ENCODE peak calls at places on chromosomes 3 and 15, in seven cellular contexts. One of them, this sample, is unnamed.

GRCh38 chr3:194584866-194585265 is 48.4 kb downstream of the TMEM44 start:
- DNase-seq in HepG2: no peak
- DNase-seq in K562: no peak
- DNase-seq in SK-N-SH: no peak
- DNase-seq in H1: no peak
- DNase-seq in GM12878: no peak
- DNase-seq in HCT116: no peak
- DNase-seq in this sample: no peak

GRCh38 chr3:58434990-58435389 is 1.4 kb upstream of the PDHB start:
- DNase-seq in H1: peak
- DNase-seq in GM12878: no peak
- DNase-seq in HepG2: peak
- DNase-seq in HCT116: no peak
- DNase-seq in K562: no peak
- DNase-seq in SK-N-SH: no peak
- DNase-seq in this sample: no peak

GRCh38 chr15:97691799-97692198 is 268.7 kb upstream of the ARRDC4 start:
- DNase-seq in HepG2: peak
- DNase-seq in SK-N-SH: no peak
- DNase-seq in H1: no peak
- DNase-seq in GM12878: no peak
- DNase-seq in K562: no peak
- DNase-seq in HCT116: peak
- DNase-seq in this sample: no peak

GRCh38 chr3:195065864-195066185 is 205.1 kb downstream of the XXYLT1 start:
- DNase-seq in GM12878: no peak
- DNase-seq in H1: no peak
- DNase-seq in HepG2: no peak
- DNase-seq in SK-N-SH: no peak
- DNase-seq in HCT116: no peak
- DNase-seq in K562: no peak
- DNase-seq in this sample: no peak

GRCh38 chr3:160564205-160564922 is 1.0 kb downstream of the KPNA4 start:
- DNase-seq in H1: no peak
- DNase-seq in HCT116: no peak
- DNase-seq in GM12878: no peak
- DNase-seq in SK-N-SH: no peak
- DNase-seq in HepG2: peak
- DNase-seq in K562: no peak
- DNase-seq in this sample: no peak

GRCh38 chr15:100565591-100565990 is 36.4 kb downstream of the LINS1 start:
- DNase-seq in SK-N-SH: no peak
- DNase-seq in GM12878: no peak
- DNase-seq in HCT116: no peak
- DNase-seq in H1: no peak
- DNase-seq in HepG2: no peak
- DNase-seq in K562: no peak
- DNase-seq in this sample: peak

GRCh38 chr15:34039506-34040123 is 611 bp upstream of the AVEN start:
- DNase-seq in HepG2: no peak
- DNase-seq in H1: no peak
- DNase-seq in SK-N-SH: peak
- DNase-seq in HCT116: no peak
- DNase-seq in K562: no peak
- DNase-seq in GM12878: peak
- DNase-seq in this sample: no peak

GRCh38 chr3:170809021-170809974 is 60.7 kb downstream of the RPL22L1 start:
- DNase-seq in SK-N-SH: peak
- DNase-seq in HepG2: peak
- DNase-seq in K562: peak
- DNase-seq in H1: no peak
- DNase-seq in HCT116: peak
- DNase-seq in GM12878: no peak
- DNase-seq in this sample: peak

GRCh38 chr3:35965908-35966307 is 326.6 kb downstream of the ARPP21 start:
- DNase-seq in K562: no peak
- DNase-seq in SK-N-SH: peak
- DNase-seq in HCT116: no peak
- DNase-seq in GM12878: no peak
- DNase-seq in H1: no peak
- DNase-seq in HepG2: no peak
- DNase-seq in this sample: peak

GRCh38 chr3:141056716-141057115 is 5.6 kb downstream of the SPSB4 start:
- DNase-seq in H1: no peak
- DNase-seq in SK-N-SH: no peak
- DNase-seq in K562: no peak
- DNase-seq in HepG2: no peak
- DNase-seq in GM12878: no peak
- DNase-seq in HCT116: no peak
- DNase-seq in this sample: no peak

GRCh38 chr15:40968290-40969085 is 15.2 kb downstream of the CHAC1 start:
- DNase-seq in SK-N-SH: no peak
- DNase-seq in GM12878: no peak
- DNase-seq in H1: no peak
- DNase-seq in HepG2: no peak
- DNase-seq in K562: no peak
- DNase-seq in HCT116: peak
- DNase-seq in this sample: no peak

GRCh38 chr3:150544040-150544439 is 2.3 kb downstream of the SERP1 start:
- DNase-seq in K562: no peak
- DNase-seq in H1: no peak
- DNase-seq in HepG2: no peak
- DNase-seq in SK-N-SH: no peak
- DNase-seq in GM12878: no peak
- DNase-seq in HCT116: no peak
- DNase-seq in this sample: no peak

GRCh38 chr15:59017459-59017858 is 30.0 kb downstream of the RNF111 start:
- DNase-seq in GM12878: no peak
- DNase-seq in SK-N-SH: no peak
- DNase-seq in K562: no peak
- DNase-seq in HCT116: no peak
- DNase-seq in HepG2: no peak
- DNase-seq in H1: no peak
- DNase-seq in this sample: no peak

GRCh38 chr15:89671687-89672086 is 7.5 kb downstream of the PLIN1 start:
- DNase-seq in HCT116: no peak
- DNase-seq in K562: no peak
- DNase-seq in HepG2: no peak
- DNase-seq in GM12878: no peak
- DNase-seq in H1: no peak
- DNase-seq in SK-N-SH: no peak
- DNase-seq in this sample: no peak

GRCh38 chr3:173584093-173584833 is 186.7 kb downstream of the NLGN1 start:
- DNase-seq in HCT116: peak
- DNase-seq in HepG2: no peak
- DNase-seq in H1: peak
- DNase-seq in SK-N-SH: peak
- DNase-seq in K562: peak
- DNase-seq in GM12878: no peak
- DNase-seq in this sample: peak

GRCh38 chr15:62099171-62099601 is 32.4 kb downstream of the C2CD4A start:
- DNase-seq in K562: no peak
- DNase-seq in GM12878: no peak
- DNase-seq in SK-N-SH: no peak
- DNase-seq in HCT116: no peak
- DNase-seq in H1: no peak
- DNase-seq in HepG2: no peak
- DNase-seq in this sample: peak

GRCh38 chr3:136262559-136262958 is 12.4 kb downstream of the PCCB start:
- DNase-seq in HepG2: no peak
- DNase-seq in HCT116: no peak
- DNase-seq in GM12878: no peak
- DNase-seq in SK-N-SH: no peak
- DNase-seq in K562: no peak
- DNase-seq in H1: peak
- DNase-seq in this sample: no peak

GRCh38 chr15:39788108-39788507 is 5.5 kb upstream of the FSIP1 start:
- DNase-seq in H1: no peak
- DNase-seq in GM12878: no peak
- DNase-seq in SK-N-SH: no peak
- DNase-seq in HCT116: no peak
- DNase-seq in HepG2: no peak
- DNase-seq in K562: no peak
- DNase-seq in this sample: no peak

GRCh38 chr3:125511420-125512094 is 8.4 kb downstream of the SNX4 start:
- DNase-seq in K562: no peak
- DNase-seq in GM12878: no peak
- DNase-seq in HCT116: no peak
- DNase-seq in H1: no peak
- DNase-seq in SK-N-SH: peak
- DNase-seq in HepG2: no peak
- DNase-seq in this sample: no peak

GRCh38 chr3:159740054-159740453 is 248.6 kb upstream of the IL12A start:
- DNase-seq in K562: no peak
- DNase-seq in HCT116: no peak
- DNase-seq in SK-N-SH: no peak
- DNase-seq in GM12878: no peak
- DNase-seq in H1: no peak
- DNase-seq in HepG2: no peak
- DNase-seq in this sample: no peak

GRCh38 chr3:171446801-171447578 is 13.2 kb downstream of the TNIK start:
- DNase-seq in HCT116: peak
- DNase-seq in GM12878: no peak
- DNase-seq in K562: peak
- DNase-seq in H1: no peak
- DNase-seq in SK-N-SH: no peak
- DNase-seq in HepG2: no peak
- DNase-seq in this sample: peak

GRCh38 chr15:73485372-73485771 is 42.4 kb downstream of the REC114 start:
- DNase-seq in K562: no peak
- DNase-seq in HepG2: no peak
- DNase-seq in GM12878: no peak
- DNase-seq in H1: no peak
- DNase-seq in SK-N-SH: no peak
- DNase-seq in HCT116: no peak
- DNase-seq in this sample: no peak

GRCh38 chr3:43632269-43632733 is 10.5 kb upstream of the ANO10 start:
- DNase-seq in SK-N-SH: no peak
- DNase-seq in HepG2: no peak
- DNase-seq in GM12878: no peak
- DNase-seq in H1: no peak
- DNase-seq in HCT116: no peak
- DNase-seq in K562: peak
- DNase-seq in this sample: peak

GRCh38 chr3:41148901-41149300 is 50.4 kb upstream of the CTNNB1 start:
- DNase-seq in GM12878: no peak
- DNase-seq in K562: no peak
- DNase-seq in H1: no peak
- DNase-seq in HepG2: no peak
- DNase-seq in SK-N-SH: no peak
- DNase-seq in HCT116: no peak
- DNase-seq in this sample: no peak

GRCh38 chr3:117527346-117527745 is 817.8 kb downstream of the TUSC7 start:
- DNase-seq in SK-N-SH: no peak
- DNase-seq in HepG2: no peak
- DNase-seq in K562: no peak
- DNase-seq in HCT116: no peak
- DNase-seq in GM12878: no peak
- DNase-seq in H1: no peak
- DNase-seq in this sample: no peak

GRCh38 chr15:78988361-78988911 is 43.6 kb upstream of the CTSH start:
- DNase-seq in SK-N-SH: no peak
- DNase-seq in H1: no peak
- DNase-seq in HepG2: peak
- DNase-seq in HCT116: peak
- DNase-seq in K562: no peak
- DNase-seq in GM12878: peak
- DNase-seq in this sample: peak

GRCh38 chr3:23751485-23751811 is 54.3 kb upstream of the UBE2E1 start:
- DNase-seq in HepG2: no peak
- DNase-seq in GM12878: no peak
- DNase-seq in SK-N-SH: no peak
- DNase-seq in H1: no peak
- DNase-seq in HCT116: no peak
- DNase-seq in K562: no peak
- DNase-seq in this sample: peak
- TF ChIP-seq JUND in HepG2: no peak
- TF ChIP-seq JUND in GM12878: no peak
- TF ChIP-seq JUND in SK-N-SH: no peak
- TF ChIP-seq JUND in H1: no peak
- TF ChIP-seq JUND in HCT116: no peak
- TF ChIP-seq JUND in K562: no peak
- TF ChIP-seq JUND in this sample: no peak

GRCh38 chr15:80587816-80588456 is 107.2 kb upstream of the ABHD17C start:
- DNase-seq in K562: no peak
- DNase-seq in H1: no peak
- DNase-seq in SK-N-SH: no peak
- DNase-seq in HCT116: no peak
- DNase-seq in HepG2: no peak
- DNase-seq in GM12878: no peak
- DNase-seq in this sample: no peak
- TF ChIP-seq JUND in K562: no peak
- TF ChIP-seq JUND in H1: no peak
- TF ChIP-seq JUND in SK-N-SH: no peak
- TF ChIP-seq JUND in HCT116: no peak
- TF ChIP-seq JUND in HepG2: no peak
- TF ChIP-seq JUND in GM12878: no peak
- TF ChIP-seq JUND in this sample: no peak

DNA sequence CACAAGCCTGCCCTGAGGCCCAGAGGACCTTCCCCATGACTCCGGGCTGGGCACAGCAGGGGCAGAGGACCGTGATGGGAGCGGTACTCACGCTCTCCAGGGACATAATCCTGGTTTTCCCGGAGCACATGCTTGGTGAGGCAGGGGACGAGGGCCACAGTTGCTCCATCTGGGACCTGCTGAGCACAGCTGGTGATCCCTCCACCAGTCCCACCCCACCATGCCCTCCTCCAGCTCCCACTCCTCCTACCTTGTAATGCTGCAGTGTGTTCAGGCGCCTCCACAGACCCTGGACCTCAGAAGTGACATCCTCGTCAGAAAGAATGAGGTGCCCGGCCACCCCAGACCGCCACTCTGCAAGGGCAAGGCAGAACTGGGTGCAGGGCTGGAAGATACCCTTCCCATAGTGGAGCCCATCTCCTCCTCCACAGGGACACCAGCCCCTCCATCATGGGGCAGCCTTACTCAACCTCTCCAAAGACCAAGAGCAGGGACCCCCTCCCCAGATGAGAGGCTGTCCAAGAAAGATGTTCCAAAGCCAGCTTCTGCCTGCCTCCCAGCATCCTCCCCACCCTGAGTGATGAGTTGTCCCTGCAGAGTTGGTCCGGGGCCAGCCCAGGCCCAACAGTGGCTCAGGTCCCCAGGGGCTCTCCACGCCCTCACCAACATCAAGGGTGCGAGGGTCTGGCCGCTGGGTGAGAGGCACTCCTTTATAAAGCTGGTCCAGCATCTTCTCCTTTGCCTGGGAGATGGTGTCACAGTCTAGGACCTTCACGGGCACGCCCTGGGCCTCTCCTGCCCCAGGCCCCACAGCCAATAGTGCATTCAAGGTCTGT is 19.5 kb downstream of the PLXNB1 start:
- DNase-seq in H1: no peak
- DNase-seq in K562: no peak
- DNase-seq in SK-N-SH: peak
- DNase-seq in GM12878: no peak
- DNase-seq in HepG2: no peak
- DNase-seq in HCT116: no peak
- DNase-seq in this sample: no peak
- TF ChIP-seq JUND in H1: no peak
- TF ChIP-seq JUND in K562: no peak
- TF ChIP-seq JUND in SK-N-SH: no peak
- TF ChIP-seq JUND in GM12878: no peak
- TF ChIP-seq JUND in HepG2: no peak
- TF ChIP-seq JUND in HCT116: no peak
- TF ChIP-seq JUND in this sample: no peak

GRCh38 chr3:48042071-48042760 is 26.0 kb upstream of the MAP4 start:
- DNase-seq in HepG2: no peak
- DNase-seq in K562: no peak
- DNase-seq in H1: no peak
- DNase-seq in SK-N-SH: no peak
- DNase-seq in GM12878: peak
- DNase-seq in HCT116: no peak
- DNase-seq in this sample: no peak
- TF ChIP-seq JUND in HepG2: no peak
- TF ChIP-seq JUND in K562: no peak
- TF ChIP-seq JUND in H1: no peak
- TF ChIP-seq JUND in SK-N-SH: no peak
- TF ChIP-seq JUND in GM12878: no peak
- TF ChIP-seq JUND in HCT116: no peak
- TF ChIP-seq JUND in this sample: no peak

This sample was measured in T47D.